ENCODE peak calls at places on chromosomes 16 and 17, in eight cellular contexts. D is adrenal gland, S is osteoblast, I is Peyer's patch, U is heart right ventricle, O is MM.1S, T is kidney, X is mammary epithelial cell. P is an unnamed sample. For H3K4me1 and H3K9me3, the result is how much of the 10 kb centered on the place peaks cover.

GRCh38 chr17:80382446-80382845 is 32.5 kb upstream of the ENDOV start:
- DNase-seq in U (no peak), O (no peak), X (no peak), D (no peak), S (peak), T (no peak), I (peak), P (no peak)

GRCh38 chr17:2905697-2906595 is 109.7 kb downstream of the RAP1GAP2 start:
- DNase-seq in D (no peak), O (no peak), X (no peak), I (no peak), U (no peak), S (peak), T (peak), P (no peak)

GRCh38 chr17:34370997-34371395 is 8.0 kb upstream of the CCL1 start:
- DNase-seq in D (no peak), X (peak), S (no peak), I (no peak), T (no peak), U (no peak), O (peak), P (no peak)

GRCh38 chr16:87855852-87856715 is 13.2 kb downstream of the SLC7A5 start:
- DNase-seq in S (peak), T (peak), X (no peak), D (peak), I (peak), O (no peak), U (peak), P (peak)

GRCh38 chr16:29815032-29815721 is 775 bp upstream of the PAGR1 start:
- DNase-seq in X (no peak), U (peak), S (peak), O (no peak), T (peak), I (peak), D (no peak), P (peak)

GRCh38 chr16:57480127-57480753 is 6.1 kb downstream of the DOK4 start:
- DNase-seq in T (peak), D (no peak), I (peak), X (no peak), O (no peak), S (peak), U (no peak), P (peak)

GRCh38 chr17:78142113-78142861 is 3.9 kb upstream of the C17orf99 start:
- DNase-seq in O (no peak), S (peak), T (peak), I (peak), X (peak), D (peak), U (no peak), P (no peak)

GRCh38 chr17:65629234-65629690 is 67.8 kb upstream of the AXIN2 start:
- DNase-seq in O (no peak), I (no peak), T (no peak), X (no peak), S (no peak), U (no peak), D (no peak), P (no peak)

GRCh38 chr16:2969545-2970521 is 685 bp downstream of the PAQR4 start:
- DNase-seq in O (peak), D (peak), U (peak), I (peak), S (peak), T (peak), X (peak), P (peak)

GRCh38 chr16:81707411-81708321 is 71.4 kb upstream of the PLCG2 start:
- DNase-seq in S (no peak), X (peak), T (peak), U (no peak), I (peak), O (no peak), D (peak), P (peak)

GRCh38 chr16:55662641-55663040 is 6.9 kb downstream of the SLC6A2 start:
- DNase-seq in T (no peak), S (no peak), O (no peak), I (no peak), U (peak), D (no peak), X (no peak), P (no peak)

GRCh38 chr16:8963010-8963824 is 489 bp downstream of the USP7 start:
- DNase-seq in S (peak), D (no peak), I (no peak), U (no peak), X (no peak), O (no peak), T (peak), P (peak)

GRCh38 chr16:17346774-17347569 is 123.8 kb downstream of the XYLT1 start:
- DNase-seq in X (no peak), O (peak), I (peak), T (no peak), D (no peak), U (no peak), S (no peak), P (peak)

DNA sequence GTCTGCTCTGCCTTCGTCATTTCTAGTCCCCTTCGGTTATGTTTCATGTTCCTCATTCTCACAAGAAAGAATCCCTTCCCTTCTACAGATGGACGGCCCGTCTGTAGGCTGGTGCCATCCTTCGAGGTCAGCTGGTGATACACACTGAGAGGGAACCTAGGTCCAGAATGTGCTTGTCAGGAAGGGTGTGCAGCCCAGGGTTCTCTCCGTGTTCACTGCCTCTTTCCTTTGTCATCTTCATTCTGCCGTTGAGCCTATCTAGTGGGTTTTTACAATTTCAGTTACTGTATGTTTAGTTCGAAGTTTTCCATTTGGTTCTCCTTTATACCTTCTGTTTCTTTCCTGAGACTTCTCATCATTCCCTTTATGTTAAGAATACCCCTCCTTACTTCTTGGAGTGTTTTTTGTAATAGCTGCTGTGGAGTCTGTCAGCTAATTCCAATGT is 18.9 kb downstream of the KIAA0513 start:
- DNase-seq in I (no peak), O (no peak), D (peak), S (no peak), U (no peak), X (no peak), T (peak), P (no peak)
- H3K4me1 ChIP-seq in I (under half), O (under half), D (under half), S (under half), U (under half), X (under half), T (under half), P (under half)

GRCh38 chr16:78252757-78253156 is 153.3 kb downstream of the WWOX start:
- DNase-seq in I (no peak), D (no peak), U (no peak), O (no peak), S (no peak), X (no peak), T (no peak), P (no peak)

GRCh38 chr16:78244131-78244899 is 144.9 kb downstream of the WWOX start:
- DNase-seq in I (no peak), U (no peak), T (no peak), D (no peak), X (no peak), O (no peak), S (no peak), P (no peak)

GRCh38 chr16:78251115-78251514 is 151.7 kb downstream of the WWOX start:
- DNase-seq in T (no peak), O (no peak), X (no peak), D (no peak), S (no peak), U (no peak), I (no peak), P (no peak)

GRCh38 chr16:78249832-78250231 is 150.4 kb downstream of the WWOX start:
- DNase-seq in T (no peak), U (no peak), S (no peak), O (no peak), X (no peak), D (no peak), I (no peak), P (no peak)

DNA sequence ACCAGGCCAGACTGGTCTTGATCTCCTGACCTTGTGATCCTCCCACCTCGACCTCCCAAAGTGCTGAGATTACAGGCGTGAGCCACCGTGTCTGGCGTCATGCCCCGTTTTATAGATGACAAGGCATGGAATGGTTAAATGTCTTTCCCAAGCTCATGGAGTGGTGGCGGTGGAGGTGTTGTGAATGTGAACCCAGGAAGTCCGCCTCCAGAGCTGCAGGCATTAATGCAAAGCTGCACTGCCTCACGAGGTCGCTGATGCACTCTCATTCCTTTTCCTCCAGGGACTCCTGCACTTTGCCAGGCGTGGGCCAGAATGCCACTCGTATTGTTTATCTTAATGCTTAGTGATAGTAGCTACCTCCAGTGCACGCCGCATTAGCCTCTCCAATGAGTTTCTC is 149.6 kb downstream of the WWOX start:
- DNase-seq in O (no peak), U (peak), T (peak), I (peak), S (no peak), D (no peak), X (no peak), P (no peak)
- TF ChIP-seq CTCF in O (no peak), U (no peak), T (peak), I (no peak), S (no peak), D (no peak), X (no peak), P (no peak)

GRCh38 chr16:35192993-35193392 is 1733.6 kb downstream of the TP53TG3F start:
- DNase-seq in S (no peak), D (no peak), U (no peak), O (no peak), T (no peak), I (no peak), X (no peak), P (no peak)
- H3K9me3 ChIP-seq in S (under half), D (under half), U (under half), O (under half), T (under half), I (under half), X (under half), P (half or more)

GRCh38 chr16:673399-673991 is 2.0 kb upstream of the RHBDL1 start:
- DNase-seq in X (no peak), D (no peak), U (no peak), O (no peak), I (no peak), S (no peak), T (no peak), P (no peak)
- H3K4me1 ChIP-seq in X (half or more), D (under half), U (under half), O (under half), I (under half), S (under half), T (under half), P (under half)

GRCh38 chr17:36503456-36504155 is 17.1 kb downstream of the ZNHIT3 start:
- DNase-seq in X (no peak), D (no peak), U (peak), O (no peak), T (peak), S (no peak), I (peak), P (no peak)

GRCh38 chr17:36504156-36504545 is 17.7 kb downstream of the ZNHIT3 start:
- DNase-seq in I (no peak), T (no peak), D (no peak), X (no peak), O (no peak), U (no peak), S (no peak), P (no peak)

GRCh38 chr17:36506249-36506826 is 19.9 kb downstream of the ZNHIT3 start:
- DNase-seq in T (no peak), S (no peak), O (no peak), X (no peak), I (no peak), D (no peak), U (no peak), P (no peak)

GRCh38 chr17:36506831-36507230 is 20.4 kb downstream of the ZNHIT3 start:
- DNase-seq in X (no peak), D (no peak), O (no peak), T (no peak), S (no peak), I (no peak), U (no peak), P (no peak)

GRCh38 chr17:36505171-36505570 is 18.7 kb downstream of the ZNHIT3 start:
- DNase-seq in D (no peak), T (peak), O (no peak), I (no peak), U (no peak), X (no peak), S (no peak), P (no peak)
- TF ChIP-seq CTCF in D (no peak), T (no peak), O (no peak), I (no peak), U (no peak), X (no peak), S (no peak), P (no peak)

GRCh38 chr16:19238386-19238785 is 47.1 kb upstream of the CLEC19A start:
- DNase-seq in D (no peak), O (no peak), X (no peak), U (no peak), T (no peak), I (no peak), S (no peak), P (no peak)
- H3K9me3 ChIP-seq in D (under half), O (under half), X (under half), U (under half), T (under half), I (under half), S (under half), P (half or more)

DNA sequence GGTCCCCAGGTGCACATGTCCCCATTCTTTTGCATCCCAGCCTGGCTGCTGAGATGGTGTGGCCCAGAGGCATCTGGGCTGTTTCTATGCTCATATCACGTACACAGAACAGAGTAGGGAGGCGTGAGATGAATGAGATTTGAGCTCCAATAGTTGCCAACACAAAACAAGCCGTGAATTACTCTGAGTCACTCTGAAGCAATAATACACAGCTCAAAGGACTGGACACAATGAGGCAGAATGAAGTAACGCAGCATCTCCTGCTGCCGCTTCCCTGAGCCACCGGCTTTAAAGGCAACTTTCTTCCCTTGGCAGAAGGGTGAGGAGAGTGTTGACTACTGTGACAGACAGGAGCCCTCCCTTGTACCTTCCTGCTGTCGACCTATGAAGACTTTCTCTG is 33.9 kb upstream of the CLEC18B start:
- DNase-seq in O (no peak), U (no peak), S (peak), I (peak), D (no peak), X (peak), T (no peak), P (no peak)
- H3K4me1 ChIP-seq in O (under half), U (under half), S (under half), I (under half), D (under half), X (under half), T (under half), P (under half)

P was measured in spleen.